ENCODE peak calls at places on chromosomes 11 and 22, in six cellular contexts. S is mesothelial cell of epicardium; V is astrocyte of the spinal cord; E is islet precursor cell; F is substantia nigra; Z is effector CD4-positive, alpha-beta T cell. A is an unnamed sample.

GRCh38 chr11:59754494-59754858 is 700 bp upstream of the STX3 start:
- DNase-seq in E (no peak), Z (no peak), F (no peak), S (no peak), V (peak; percentile 29), A (peak; percentile 47)

GRCh38 chr22:20206709-20207215 is 55.9 kb upstream of the CCDC188 start:
- DNase-seq in E (no peak), F (no peak), S (no peak), Z (no peak), V (no peak), A (peak; percentile 43)

GRCh38 chr11:100908746-100909145 is 220.9 kb downstream of the PGR start:
- DNase-seq in E (no peak), S (no peak), Z (no peak), F (no peak), V (peak; percentile 73), A (no peak)

GRCh38 chr11:33437529-33437928 is 180.3 kb downstream of the HIPK3 start:
- DNase-seq in Z (no peak), V (no peak), F (no peak), S (no peak), E (no peak), A (no peak)

GRCh38 chr11:33403344-33403743 is 146.2 kb downstream of the HIPK3 start:
- DNase-seq in Z (no peak), S (no peak), V (no peak), F (no peak), E (no peak), A (no peak)

GRCh38 chr11:61120865-61121831 is 18.9 kb downstream of the CD5 start:
- DNase-seq in Z (peak; percentile 56), E (peak; percentile 78), V (peak; percentile 18), S (no peak), F (no peak), A (peak; percentile 53)

GRCh38 chr22:34976474-34976873 is 89.5 kb upstream of the ISX start:
- DNase-seq in Z (no peak), V (no peak), E (no peak), S (no peak), F (no peak), A (peak; percentile 8)

GRCh38 chr11:57092028-57092698 is 89.6 kb upstream of the LRRC55 start:
- DNase-seq in F (no peak), E (no peak), S (no peak), Z (no peak), V (no peak), A (no peak)

GRCh38 chr11:29328961-29329441 is 687.8 kb downstream of the KCNA4 start:
- DNase-seq in Z (no peak), E (peak; percentile 55), S (no peak), V (peak; percentile 87), F (no peak), A (no peak)

GRCh38 chr22:38843716-38844660 is at the start of gene NPTXR:
- DNase-seq in S (peak; percentile 51), Z (peak; percentile 21), F (no peak), V (no peak), E (peak; percentile 74), A (no peak)

GRCh38 chr11:65435981-65436411 is 13.4 kb downstream of the NEAT1 start:
- DNase-seq in Z (no peak), S (no peak), E (peak; percentile 56), V (peak; percentile 43), F (no peak), A (no peak)

GRCh38 chr11:28963189-28963588 is 855.0 kb downstream of the METTL15 start:
- DNase-seq in F (no peak), V (peak; percentile 22), S (no peak), Z (no peak), E (no peak), A (no peak)

GRCh38 chr11:502288-503178 is 4.5 kb downstream of the RNH1 start:
- DNase-seq in V (no peak), E (peak; percentile 49), Z (no peak), S (no peak), F (no peak), A (no peak)

GRCh38 chr11:110857885-110858555 is 145.8 kb upstream of the ARHGAP20 start:
- DNase-seq in E (no peak), V (peak; percentile 74), Z (no peak), F (no peak), S (no peak), A (no peak)

GRCh38 chr11:46183819-46184218 is 62.6 kb upstream of the PHF21A start:
- DNase-seq in E (no peak), V (peak; percentile 50), Z (no peak), F (no peak), S (no peak), A (no peak)

GRCh38 chr11:124749920-124750319 is 2.1 kb downstream of the VSIG2 start:
- DNase-seq in S (no peak), F (no peak), E (no peak), V (no peak), Z (no peak), A (no peak)

GRCh38 chr11:68471360-68472340 is 11.1 kb downstream of the PPP6R3 start:
- DNase-seq in F (no peak), E (no peak), V (peak; percentile 86), Z (no peak), S (no peak), A (peak; percentile 78)

GRCh38 chr22:48505891-48506290 is 1321.8 kb downstream of the BRD1 start:
- DNase-seq in V (no peak), F (no peak), Z (no peak), S (no peak), E (no peak), A (no peak)

GRCh38 chr11:62926669-62927455 is 5.7 kb upstream of the CHRM1 start:
- DNase-seq in F (no peak), S (no peak), Z (no peak), V (no peak), E (peak; percentile 51), A (no peak)

GRCh38 chr11:329886-330253 is 9.2 kb upstream of the IFITM3 start:
- DNase-seq in V (no peak), F (no peak), S (no peak), E (peak; percentile 8), Z (no peak), A (peak; percentile 17)

GRCh38 chr22:42560781-42561180 is 7.0 kb downstream of the SERHL2 start:
- DNase-seq in Z (no peak), F (no peak), S (no peak), E (peak; percentile 75), V (peak; percentile 5), A (peak; percentile 38)

GRCh38 chr22:48838376-48838775 is 989.3 kb downstream of the BRD1 start:
- DNase-seq in V (no peak), S (no peak), F (no peak), Z (no peak), E (peak; percentile 30), A (no peak)

GRCh38 chr11:95443386-95443785 is 212.4 kb upstream of the SESN3 start:
- DNase-seq in V (no peak), S (no peak), Z (no peak), E (no peak), F (no peak), A (peak; percentile 62)

GRCh38 chr11:3950996-3951662 is 95.7 kb downstream of the STIM1 start:
- DNase-seq in Z (no peak), F (no peak), S (no peak), E (peak; percentile 66), V (peak; percentile 87), A (no peak)

GRCh38 chr11:6219359-6219758 is 14.0 kb downstream of the C11orf42 start:
- DNase-seq in Z (no peak), V (peak; percentile 87), F (no peak), E (no peak), S (no peak), A (no peak)

GRCh38 chr22:30287626-30288413 is 1.5 kb downstream of the CASTOR1 start:
- DNase-seq in E (peak; percentile 99), F (peak; percentile 41), S (peak; percentile 41), Z (peak; percentile 85), V (peak; percentile 93), A (peak; percentile 96)

GRCh38 chr11:77386178-77386577 is 84.7 kb upstream of the GDPD4 start:
- DNase-seq in V (no peak), F (no peak), S (no peak), E (no peak), Z (no peak), A (no peak)

GRCh38 chr22:25404923-25405853 is 159.3 kb upstream of the GRK3 start:
- DNase-seq in V (peak; percentile 32), Z (peak; percentile 38), F (no peak), E (no peak), S (peak; percentile 55), A (peak; percentile 72)

GRCh38 chr11:13116491-13116890 is 107.4 kb downstream of the RASSF10 start:
- DNase-seq in S (no peak), E (no peak), V (no peak), Z (no peak), F (no peak), A (no peak)

GRCh38 chr11:123176785-123177184 is 18.3 kb downstream of the CLMP start:
- DNase-seq in Z (no peak), V (no peak), S (no peak), F (no peak), E (no peak), A (no peak)

GRCh38 chr11:94218372-94218771 is 86.0 kb upstream of the IZUMO1R start:
- DNase-seq in S (no peak), Z (no peak), E (no peak), F (no peak), V (no peak), A (no peak)

GRCh38 chr11:1931326-1931725 is 11.8 kb downstream of the TNNT3 start:
- DNase-seq in F (no peak), E (peak; percentile 44), Z (no peak), S (no peak), V (no peak), A (no peak)

A was measured in activated CD8-positive, alpha-beta T cell treated with anti-CD3 and anti-CD28 coated beads for 36 hours.